ENCODE peak calls at places on chromosomes 13 and 19, in five cellular contexts. S, P, T, C and G are unnamed samples.

GRCh38 chr13:30191491-30192100 is 115.8 kb downstream of the KATNAL1 start:
- DNase-seq in S (no peak), P (no peak), T (peak; percentile 54), C (peak; percentile 24), G (peak; percentile 27)

GRCh38 chr13:62933809-62934208 is 1518.2 kb upstream of the PCDH20 start:
- DNase-seq in S (no peak), P (no peak), T (no peak), C (no peak), G (no peak)

GRCh38 chr13:73404581-73404980 is 345.8 kb downstream of the KLF5 start:
- DNase-seq in S (no peak), P (no peak), T (no peak), C (no peak), G (no peak)

GRCh38 chr19:3506384-3507340 is 551 bp downstream of the FZR1 start:
- DNase-seq in S (peak; percentile 43), P (no peak), T (no peak), C (peak; percentile 55), G (peak; percentile 35)

GRCh38 chr13:19782049-19782726 is 557 bp downstream of the PSPC1 start:
- DNase-seq in S (peak; percentile 54), P (peak; percentile 14), T (peak; percentile 45), C (peak; percentile 62), G (peak; percentile 66)

GRCh38 chr19:35114656-35115537 is 726 bp upstream of the FXYD3 start:
- DNase-seq in S (peak; percentile 83), P (peak; percentile 35), T (peak; percentile 27), C (peak; percentile 84), G (peak; percentile 69)

GRCh38 chr13:29594310-29594709 is 1.2 kb downstream of the SLC7A1 start:
- DNase-seq in S (peak; percentile 45), P (peak; percentile 8), T (peak; percentile 91), C (peak; percentile 69), G (peak; percentile 74)

GRCh38 chr13:102718746-102719145 is 23.9 kb upstream of the METTL21C start:
- DNase-seq in S (no peak), P (no peak), T (no peak), C (no peak), G (no peak)

GRCh38 chr19:34317311-34317927 is 47.6 kb upstream of the GPI start:
- DNase-seq in S (no peak), P (no peak), T (no peak), C (no peak), G (no peak)

GRCh38 chr13:52711277-52711676 is 28.3 kb downstream of the CNMD start:
- DNase-seq in S (no peak), P (no peak), T (no peak), C (no peak), G (no peak)

GRCh38 chr13:31835932-31836331 is 96.6 kb downstream of the RXFP2 start:
- DNase-seq in S (no peak), P (no peak), T (peak; percentile 59), C (peak; percentile 44), G (no peak)

GRCh38 chr13:49098198-49098597 is 121.9 kb upstream of the MLNR start:
- DNase-seq in S (no peak), P (no peak), T (peak; percentile 99), C (peak; percentile 20), G (no peak)

GRCh38 chr19:55591555-55591954 is 7.8 kb downstream of the FIZ1 start:
- DNase-seq in S (no peak), P (no peak), T (no peak), C (no peak), G (no peak)

GRCh38 chr19:9839415-9839814 is 4.3 kb downstream of the PIN1 start:
- DNase-seq in S (no peak), P (no peak), T (peak; percentile 51), C (no peak), G (no peak)

GRCh38 chr13:27839809-27840467 is 47.7 kb downstream of the GSX1 start:
- DNase-seq in S (no peak), P (no peak), T (no peak), C (no peak), G (no peak)

GRCh38 chr19:46571495-46571894 is 29.6 kb upstream of the CALM3 start:
- DNase-seq in S (no peak), P (no peak), T (no peak), C (no peak), G (peak; percentile 18)

GRCh38 chr19:44315883-44316282 is 11.1 kb upstream of the ZNF235 start:
- DNase-seq in S (no peak), P (no peak), T (no peak), C (no peak), G (no peak)

GRCh38 chr13:109007946-109008345 is 378.5 kb downstream of the MYO16 start:
- DNase-seq in S (no peak), P (no peak), T (peak; percentile 29), C (no peak), G (no peak)

GRCh38 chr13:110812111-110812868 is 98.8 kb downstream of the ING1 start:
- DNase-seq in S (no peak), P (no peak), T (no peak), C (no peak), G (no peak)

GRCh38 chr19:14450168-14450874 is 17.2 kb downstream of the PKN1 start:
- DNase-seq in S (peak; percentile 60), P (peak; percentile 30), T (no peak), C (peak; percentile 78), G (peak; percentile 71)

GRCh38 chr13:50780201-50781015 is 63.1 kb downstream of the DLEU7 start:
- DNase-seq in S (no peak), P (no peak), T (no peak), C (no peak), G (no peak)

GRCh38 chr19:44694184-44694579 is 4.8 kb upstream of the CEACAM16 start:
- DNase-seq in S (peak; percentile 20), P (no peak), T (no peak), C (no peak), G (peak; percentile 43)

GRCh38 chr19:52095172-52096014 is at the start of gene ZNF841:
- DNase-seq in S (peak; percentile 79), P (peak; percentile 74), T (peak; percentile 92), C (peak; percentile 95), G (peak; percentile 90)

GRCh38 chr19:2188708-2189385 is 25.1 kb downstream of the DOT1L start:
- DNase-seq in S (no peak), P (peak; percentile 26), T (peak; percentile 86), C (peak; percentile 75), G (no peak)

GRCh38 chr13:20960663-20961309 is 58.2 kb upstream of the XPO4 start:
- DNase-seq in S (no peak), P (no peak), T (no peak), C (no peak), G (no peak)

GRCh38 chr19:24078688-24079087 is 8.3 kb upstream of the ZNF254 start:
- DNase-seq in S (no peak), P (no peak), T (no peak), C (no peak), G (no peak)

GRCh38 chr19:2253106-2254051 is 2.8 kb downstream of the JSRP1 start:
- DNase-seq in S (no peak), P (no peak), T (no peak), C (no peak), G (peak; percentile 57)

GRCh38 chr13:37515226-37515625 is 83.3 kb downstream of the POSTN start:
- DNase-seq in S (no peak), P (no peak), T (no peak), C (no peak), G (no peak)

GRCh38 chr13:51477149-51477548 is 24.3 kb upstream of the INTS6 start:
- DNase-seq in S (no peak), P (no peak), T (no peak), C (no peak), G (no peak)

GRCh38 chr19:58218899-58219298 is 9.8 kb upstream of the ZNF544 start:
- DNase-seq in S (no peak), P (no peak), T (no peak), C (no peak), G (peak; percentile 56)

GRCh38 chr19:45607071-45608029 is 5.3 kb upstream of the GPR4 start:
- DNase-seq in S (peak; percentile 44), P (no peak), T (peak; percentile 59), C (peak; percentile 82), G (peak; percentile 52)

GRCh38 chr13:41178040-41178439 is 16.3 kb downstream of the KBTBD7 start:
- DNase-seq in S (no peak), P (no peak), T (peak; percentile 47), C (peak; percentile 17), G (no peak)